ENCODE peak calls at places on chromosomes 4 and X, in four cellular contexts. Q is activated naive CD8-positive, alpha-beta T cell treated with anti-CD3 and anti-CD28 coated beads, Interleukin-2, amount 50 U/mL, for 24 hours; A is A172; K is psoas muscle. F is an unnamed sample.

GRCh38 chr4:31655328-31655727 is 935.2 kb downstream of the PCDH7 start:
- DNase-seq in K (no peak), Q (no peak), A (no peak), F (no peak)

GRCh38 chr4:85725727-85726170 is 250.8 kb downstream of the ARHGAP24 start:
- DNase-seq in A (no peak), K (peak; percentile 44), Q (no peak), F (peak; percentile 7)

GRCh38 chr4:127809173-127809800 is 27.2 kb downstream of the HSPA4L start:
- DNase-seq in A (no peak), Q (no peak), K (no peak), F (peak; percentile 11)

GRCh38 chr4:145904413-145905177 is 34.0 kb downstream of the ZNF827 start:
- DNase-seq in A (no peak), Q (no peak), K (no peak), F (no peak)

GRCh38 chrX:102651968-102652744 is 873 bp downstream of the GPRASP1 start:
- DNase-seq in A (no peak), Q (peak; percentile 29), K (no peak), F (no peak)

GRCh38 chr4:90318208-90318607 is 191.0 kb downstream of the CCSER1 start:
- DNase-seq in K (no peak), Q (no peak), A (peak; percentile 85), F (no peak)

GRCh38 chr4:16626945-16627344 is 271.5 kb downstream of the LDB2 start:
- DNase-seq in A (no peak), Q (no peak), K (no peak), F (no peak)

GRCh38 chr4:51932261-51932660 is 87.9 kb downstream of the LRRC66 start:
- DNase-seq in K (no peak), A (peak; percentile 40), Q (no peak), F (no peak)

GRCh38 chr4:99149620-99150019 is 5.5 kb upstream of the ADH4 start:
- DNase-seq in A (no peak), Q (no peak), K (no peak), F (no peak)

GRCh38 chr4:83110222-83110945 is 4.1 kb downstream of the PLAC8 start:
- DNase-seq in Q (peak; percentile 92), K (peak; percentile 78), A (peak; percentile 74), F (no peak)

GRCh38 chrX:47370278-47370677 is at the start of gene ZNF157:
- DNase-seq in Q (no peak), A (no peak), K (no peak), F (no peak)

GRCh38 chr4:8402640-8403039 is 37.9 kb downstream of the ACOX3 start:
- DNase-seq in Q (no peak), K (peak; percentile 41), A (no peak), F (no peak)

GRCh38 chr4:137664055-137664405 is 131.7 kb upstream of the PCDH18 start:
- DNase-seq in A (peak; percentile 36), Q (no peak), K (no peak), F (no peak)

F was measured in K562.